ENCODE peak calls at places on chromosomes 5 and 9, in five cellular contexts. One of them, this sample, is unnamed.

GRCh38 chr5:109833946-109834345 is 144.2 kb downstream of the MAN2A1 start:
- DNase-seq in HepG2: no peak
- DNase-seq in GM12878: no peak
- DNase-seq in A549: no peak
- DNase-seq in endothelial cell of umbilical vein: no peak
- DNase-seq in this sample: peak

GRCh38 chr9:757246-757881 is 84.1 kb upstream of the DMRT1 start:
- DNase-seq in HepG2: peak
- DNase-seq in GM12878: no peak
- DNase-seq in A549: peak
- DNase-seq in endothelial cell of umbilical vein: peak
- DNase-seq in this sample: peak

GRCh38 chr5:84362061-84362720 is 22.5 kb downstream of the EDIL3 start:
- DNase-seq in HepG2: no peak
- DNase-seq in GM12878: no peak
- DNase-seq in A549: no peak
- DNase-seq in endothelial cell of umbilical vein: peak
- DNase-seq in this sample: no peak

GRCh38 chr5:10140195-10140973 is 109.3 kb downstream of the ATPSCKMT start:
- DNase-seq in HepG2: peak
- DNase-seq in GM12878: no peak
- DNase-seq in A549: peak
- DNase-seq in endothelial cell of umbilical vein: no peak
- DNase-seq in this sample: peak

GRCh38 chr9:131839281-131840084 is 99.6 kb upstream of the RAPGEF1 start:
- DNase-seq in HepG2: no peak
- DNase-seq in GM12878: no peak
- DNase-seq in A549: no peak
- DNase-seq in endothelial cell of umbilical vein: no peak
- DNase-seq in this sample: peak

GRCh38 chr9:113464286-113464660 is 746 bp downstream of the RGS3 start:
- DNase-seq in HepG2: no peak
- DNase-seq in GM12878: no peak
- DNase-seq in A549: no peak
- DNase-seq in endothelial cell of umbilical vein: no peak
- DNase-seq in this sample: no peak

GRCh38 chr5:62432618-62433064 is 20.1 kb downstream of the IPO11 start:
- DNase-seq in HepG2: no peak
- DNase-seq in GM12878: no peak
- DNase-seq in A549: no peak
- DNase-seq in endothelial cell of umbilical vein: no peak
- DNase-seq in this sample: peak

GRCh38 chr5:1312993-1313833 is 18.3 kb upstream of the TERT start:
- DNase-seq in HepG2: no peak
- DNase-seq in GM12878: peak
- DNase-seq in A549: no peak
- DNase-seq in endothelial cell of umbilical vein: no peak
- DNase-seq in this sample: peak

GRCh38 chr9:26158631-26159150 is 480.4 kb upstream of the TUSC1 start:
- DNase-seq in HepG2: no peak
- DNase-seq in GM12878: no peak
- DNase-seq in A549: no peak
- DNase-seq in endothelial cell of umbilical vein: no peak
- DNase-seq in this sample: peak

GRCh38 chr9:111356567-111357244 is 26.7 kb upstream of the OR2K2 start:
- DNase-seq in HepG2: no peak
- DNase-seq in GM12878: no peak
- DNase-seq in A549: peak
- DNase-seq in endothelial cell of umbilical vein: peak
- DNase-seq in this sample: peak

GRCh38 chr5:159763564-159763963 is 152.7 kb upstream of the ADRA1B start:
- DNase-seq in HepG2: no peak
- DNase-seq in GM12878: no peak
- DNase-seq in A549: no peak
- DNase-seq in endothelial cell of umbilical vein: no peak
- DNase-seq in this sample: peak

GRCh38 chr5:5481633-5482032 is 59.2 kb downstream of the ICE1 start:
- DNase-seq in HepG2: no peak
- DNase-seq in GM12878: no peak
- DNase-seq in A549: no peak
- DNase-seq in endothelial cell of umbilical vein: no peak
- DNase-seq in this sample: no peak

GRCh38 chr9:90810686-90811085 is 9.1 kb downstream of the SYK start:
- DNase-seq in HepG2: no peak
- DNase-seq in GM12878: no peak
- DNase-seq in A549: no peak
- DNase-seq in endothelial cell of umbilical vein: no peak
- DNase-seq in this sample: no peak
- H3K4me3 ChIP-seq in HepG2: no peak
- H3K4me3 ChIP-seq in GM12878: no peak
- H3K4me3 ChIP-seq in A549: no peak
- H3K4me3 ChIP-seq in endothelial cell of umbilical vein: no peak
- H3K4me3 ChIP-seq in this sample: no peak

GRCh38 chr9:108443741-108444140 is 412.0 kb downstream of the ACTL7B start:
- DNase-seq in HepG2: peak
- DNase-seq in GM12878: no peak
- DNase-seq in A549: no peak
- DNase-seq in endothelial cell of umbilical vein: peak
- DNase-seq in this sample: no peak
- TF ChIP-seq CTCF in HepG2: no peak
- TF ChIP-seq CTCF in GM12878: no peak
- TF ChIP-seq CTCF in A549: no peak
- TF ChIP-seq CTCF in endothelial cell of umbilical vein: no peak
- TF ChIP-seq CTCF in this sample: no peak

GRCh38 chr5:57032151-57032551 is 80.2 kb upstream of the MIER3 start:
- DNase-seq in HepG2: peak
- DNase-seq in GM12878: no peak
- DNase-seq in A549: peak
- DNase-seq in endothelial cell of umbilical vein: no peak
- DNase-seq in this sample: peak
- TF ChIP-seq MYC in HepG2: no peak
- TF ChIP-seq MYC in GM12878: no peak
- TF ChIP-seq MYC in A549: no peak
- TF ChIP-seq MYC in endothelial cell of umbilical vein: no peak
- TF ChIP-seq MYC in this sample: no peak

GRCh38 chr9:32882616-32883015 is 99.3 kb downstream of the TMEM215 start:
- DNase-seq in HepG2: no peak
- DNase-seq in GM12878: no peak
- DNase-seq in A549: no peak
- DNase-seq in endothelial cell of umbilical vein: no peak
- DNase-seq in this sample: no peak

GRCh38 chr9:32877103-32877502 is 93.8 kb downstream of the TMEM215 start:
- DNase-seq in HepG2: no peak
- DNase-seq in GM12878: no peak
- DNase-seq in A549: no peak
- DNase-seq in endothelial cell of umbilical vein: no peak
- DNase-seq in this sample: no peak

GRCh38 chr9:32877639-32878217 is 94.4 kb downstream of the TMEM215 start:
- DNase-seq in HepG2: no peak
- DNase-seq in GM12878: no peak
- DNase-seq in A549: no peak
- DNase-seq in endothelial cell of umbilical vein: no peak
- DNase-seq in this sample: no peak

GRCh38 chr9:32881948-32882347 is 98.6 kb downstream of the TMEM215 start:
- DNase-seq in HepG2: no peak
- DNase-seq in GM12878: no peak
- DNase-seq in A549: no peak
- DNase-seq in endothelial cell of umbilical vein: no peak
- DNase-seq in this sample: no peak

GRCh38 chr9:32879335-32879734 is 96.0 kb downstream of the TMEM215 start:
- DNase-seq in HepG2: no peak
- DNase-seq in GM12878: no peak
- DNase-seq in A549: no peak
- DNase-seq in endothelial cell of umbilical vein: no peak
- DNase-seq in this sample: no peak
- H3K4me3 ChIP-seq in HepG2: no peak
- H3K4me3 ChIP-seq in GM12878: no peak
- H3K4me3 ChIP-seq in A549: no peak
- H3K4me3 ChIP-seq in endothelial cell of umbilical vein: no peak
- H3K4me3 ChIP-seq in this sample: no peak

GRCh38 chr5:132526290-132526973 is 16.9 kb downstream of the IL5 start:
- DNase-seq in HepG2: peak
- DNase-seq in GM12878: peak
- DNase-seq in A549: peak
- DNase-seq in endothelial cell of umbilical vein: peak
- DNase-seq in this sample: peak
- TF ChIP-seq CTCF in HepG2: peak
- TF ChIP-seq CTCF in GM12878: peak
- TF ChIP-seq CTCF in A549: peak
- TF ChIP-seq CTCF in endothelial cell of umbilical vein: peak
- TF ChIP-seq CTCF in this sample: peak

DNA sequence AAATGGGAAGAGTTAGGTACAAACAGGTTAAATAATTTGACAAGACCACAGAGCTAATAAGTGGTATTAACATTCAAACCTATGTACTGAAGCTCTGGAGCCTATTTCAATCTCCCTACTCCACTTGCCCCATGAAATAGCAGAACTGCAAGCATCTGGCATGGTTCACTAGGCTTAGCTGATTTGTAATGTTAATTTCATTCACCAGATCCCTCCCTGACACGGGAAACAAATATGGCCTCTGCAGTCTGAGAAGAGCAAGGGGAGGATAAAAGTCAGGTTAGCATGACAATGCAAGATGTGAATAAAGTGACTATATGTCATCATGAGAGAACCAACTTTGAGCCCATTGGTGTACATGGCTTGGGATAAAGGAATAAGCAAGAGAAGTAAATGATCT is 428.8 kb downstream of the BRINP1 start:
- DNase-seq in HepG2: no peak
- DNase-seq in GM12878: no peak
- DNase-seq in A549: no peak
- DNase-seq in endothelial cell of umbilical vein: no peak
- DNase-seq in this sample: no peak
- TF ChIP-seq MYC in HepG2: no peak
- TF ChIP-seq MYC in GM12878: no peak
- TF ChIP-seq MYC in A549: no peak
- TF ChIP-seq MYC in endothelial cell of umbilical vein: no peak
- TF ChIP-seq MYC in this sample: no peak